ENCODE peak calls at places on chromosomes 12 and 14, in four cellular contexts. O is HepG2, A is WTC11, F is K562. P is an unnamed sample.

GRCh38 chr12:116731801-116732200 is 6.1 kb downstream of the SPRING1 start:
- DNase-seq in F (no peak), A (no peak), O (no peak), P (no peak)

GRCh38 chr12:124457287-124458219 is 109.9 kb downstream of the NCOR2 start:
- DNase-seq in F (no peak), O (no peak), A (no peak), P (no peak)

GRCh38 chr12:66804555-66804954 is 125.7 kb upstream of the GRIP1 start:
- DNase-seq in A (no peak), O (no peak), F (no peak), P (peak; percentile 27)

GRCh38 chr12:76266797-76267196 is 81.4 kb downstream of the BBS10 start:
- DNase-seq in O (no peak), F (no peak), A (no peak), P (no peak)

GRCh38 chr12:131102493-131102931 is 148.8 kb downstream of the ADGRD1 start:
- DNase-seq in O (no peak), A (no peak), F (no peak), P (no peak)

GRCh38 chr12:5581616-5582367 is 149.9 kb downstream of the NTF3 start:
- DNase-seq in O (no peak), A (no peak), F (no peak), P (no peak)

GRCh38 chr12:132454949-132455418 is 35.0 kb upstream of the FBRSL1 start:
- DNase-seq in A (no peak), F (no peak), O (no peak), P (no peak)

GRCh38 chr12:119154435-119154818 is 24.3 kb upstream of the HSPB8 start:
- DNase-seq in O (no peak), A (peak; percentile 97), F (peak; percentile 74), P (peak; percentile 58)

GRCh38 chr14:104136472-104137296 is 1.7 kb upstream of the KIF26A start:
- DNase-seq in A (peak; percentile 28), O (no peak), F (no peak), P (no peak)

GRCh38 chr12:6946033-6946919 is 2.5 kb downstream of the C12orf57 start:
- DNase-seq in F (peak; percentile 81), A (peak; percentile 95), O (peak; percentile 96), P (no peak)

GRCh38 chr12:88623777-88624548 is 43.7 kb upstream of the KITLG start:
- DNase-seq in O (no peak), F (no peak), A (no peak), P (no peak)

GRCh38 chr14:100902792-100903191 is 730 bp downstream of the RTL1 start:
- DNase-seq in O (peak; percentile 21), A (peak; percentile 10), F (no peak), P (no peak)

GRCh38 chr12:75579552-75579951 is 68.1 kb upstream of the KRR1 start:
- DNase-seq in F (no peak), A (no peak), O (no peak), P (no peak)

GRCh38 chr14:24818054-24818822 is 184.2 kb upstream of the GZMB start:
- DNase-seq in A (no peak), O (peak; percentile 99), F (no peak), P (peak; percentile 12)

GRCh38 chr12:65823481-65824313 is 586 bp upstream of the HMGA2 start:
- DNase-seq in F (no peak), O (peak; percentile 76), A (peak; percentile 73), P (peak; percentile 59)

GRCh38 chr14:35533357-35534129 is 421 bp upstream of the INSM2 start:
- DNase-seq in O (peak; percentile 70), F (peak; percentile 66), A (peak; percentile 98), P (peak; percentile 84)

DNA sequence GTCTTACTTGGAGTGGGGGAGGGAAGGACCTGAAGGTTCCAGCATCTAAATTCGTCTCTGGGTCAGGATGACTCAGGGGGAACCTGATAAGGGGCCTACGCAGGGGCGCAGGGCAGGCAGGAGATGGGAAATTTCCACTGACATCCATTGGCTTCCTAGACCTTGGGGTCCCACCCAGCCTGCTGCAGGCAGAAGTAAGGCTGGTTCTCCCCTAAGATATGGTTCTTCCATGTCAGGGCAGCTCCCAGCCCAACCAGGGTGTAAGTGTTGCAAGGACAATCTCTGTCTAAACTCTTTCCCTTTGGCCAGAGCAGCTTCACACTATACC is 2.1 kb upstream of the NDRG2 start:
- DNase-seq in A (no peak), F (peak; percentile 79), O (no peak), P (no peak)
- TF ChIP-seq ELF4 in A (no peak), F (no peak), O (no peak), P (no peak)

GRCh38 chr12:57552692-57553321 is 3.0 kb downstream of the KIF5A start:
- DNase-seq in A (no peak), F (peak; percentile 74), O (no peak), P (no peak)
- TF ChIP-seq ELF4 in A (no peak), F (no peak), O (no peak), P (no peak)

GRCh38 chr14:70416717-70417349 is at the start of gene SYNJ2BP:
- DNase-seq in A (peak; percentile 75), F (peak; percentile 18), O (peak; percentile 76), P (peak; percentile 84)

GRCh38 chr14:70415788-70416187 is 1.1 kb downstream of the SYNJ2BP start:
- DNase-seq in F (no peak), O (no peak), A (no peak), P (no peak)

DNA sequence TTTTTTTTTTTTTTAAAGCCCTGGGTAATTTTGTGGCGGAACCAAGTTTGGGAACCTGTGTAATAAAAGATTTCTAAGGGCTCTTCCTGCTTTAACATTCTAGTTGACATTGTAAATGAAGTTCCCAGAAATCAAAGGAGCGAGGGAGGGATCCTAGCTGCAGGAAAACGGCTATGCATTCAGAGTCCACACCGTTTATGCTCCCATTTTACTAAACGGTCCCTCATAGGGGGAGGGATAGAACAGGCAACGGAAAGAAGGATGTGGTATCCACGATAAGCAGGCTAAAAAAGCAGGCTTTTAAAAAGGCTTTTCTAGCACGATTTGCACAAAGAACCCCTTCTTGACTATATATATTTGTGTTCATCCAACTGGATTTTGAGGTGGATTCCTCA is 571 bp downstream of the SYNJ2BP start:
- DNase-seq in A (no peak), F (no peak), O (no peak), P (peak; percentile 17)
- TF ChIP-seq ELF4 in A (no peak), F (no peak), O (no peak), P (no peak)

GRCh38 chr12:3523728-3524127 is 32.7 kb downstream of the PRMT8 start:
- DNase-seq in F (no peak), O (peak; percentile 11), A (no peak), P (no peak)
- TF ChIP-seq ELF4 in F (no peak), O (no peak), A (no peak), P (no peak)

DNA sequence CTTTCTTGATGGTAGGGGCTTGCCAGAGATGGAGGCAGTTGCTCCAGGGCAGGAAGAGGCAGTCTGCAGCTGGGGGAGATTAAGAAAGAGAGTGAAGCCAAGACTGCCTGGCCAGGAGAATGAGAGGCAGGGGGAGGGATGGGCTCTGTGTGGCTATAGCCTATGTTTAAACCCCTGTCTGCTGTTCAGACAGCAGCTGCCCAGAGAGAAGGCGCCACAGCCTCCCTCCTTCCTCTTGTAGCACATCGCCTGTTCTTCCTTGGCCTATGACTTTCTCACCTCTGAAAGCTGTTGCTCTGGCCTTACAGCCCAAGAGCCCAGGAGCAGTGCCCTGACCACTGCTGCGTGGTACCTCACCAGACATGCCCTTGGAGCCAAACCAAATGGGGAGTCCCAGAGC is 61.7 kb downstream of the EMP1 start:
- DNase-seq in A (no peak), O (no peak), F (no peak), P (no peak)
- TF ChIP-seq ELF4 in A (no peak), O (no peak), F (no peak), P (no peak)

GRCh38 chr12:111033281-111034147 is 113.1 kb upstream of the MYL2 start:
- DNase-seq in O (no peak), F (no peak), A (peak; percentile 77), P (peak; percentile 60)

GRCh38 chr12:111037047-111037446 is 116.7 kb upstream of the MYL2 start:
- DNase-seq in A (no peak), F (no peak), O (no peak), P (no peak)

GRCh38 chr12:111034148-111034910 is 114.0 kb upstream of the MYL2 start:
- DNase-seq in F (no peak), O (no peak), A (peak; percentile 61), P (peak; percentile 41)

GRCh38 chr12:111034911-111035577 is 114.7 kb upstream of the MYL2 start:
- DNase-seq in F (no peak), A (peak; percentile 66), O (no peak), P (peak; percentile 52)

GRCh38 chr12:111035578-111036301 is 115.4 kb upstream of the MYL2 start:
- DNase-seq in A (peak; percentile 47), O (no peak), F (no peak), P (no peak)
- TF ChIP-seq ELF4 in A (no peak), O (no peak), F (no peak), P (no peak)

DNA sequence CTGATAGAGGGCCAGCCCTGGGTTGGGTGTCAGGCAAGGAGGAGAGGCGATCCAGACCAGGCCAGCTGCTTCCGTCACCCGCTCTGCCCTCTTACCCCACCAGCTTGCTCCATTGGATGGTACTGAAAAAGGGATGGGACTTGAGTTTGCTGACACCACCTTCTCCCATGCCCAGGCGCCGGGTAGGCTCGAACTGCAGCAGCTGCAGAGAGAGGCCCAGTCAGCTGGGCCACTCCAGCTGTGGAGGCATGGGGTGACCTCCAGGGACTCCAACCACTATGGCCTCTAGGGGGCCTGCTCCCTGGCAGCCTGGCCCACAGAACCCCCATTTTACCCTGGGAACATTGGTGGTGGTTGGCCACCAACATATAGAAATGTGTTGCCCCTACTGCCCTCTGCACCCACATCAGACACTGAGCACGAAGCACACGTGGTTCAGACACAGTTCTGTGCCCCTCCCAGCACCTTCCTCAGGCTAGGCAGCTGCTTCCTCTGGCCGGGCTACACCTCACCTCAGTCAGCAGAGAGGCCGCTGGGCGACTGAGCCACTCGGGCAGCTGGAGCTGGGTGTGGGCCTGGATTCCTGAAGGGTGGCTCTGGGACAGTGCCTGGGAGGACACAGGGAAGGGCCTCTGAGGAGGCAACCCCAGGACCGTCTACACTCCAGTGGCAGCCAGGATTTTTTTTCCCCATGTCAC is 16.0 kb downstream of the RPS6KL1 start:
- DNase-seq in F (no peak), A (no peak), O (no peak), P (no peak)
- TF ChIP-seq ELF4 in F (no peak), A (no peak), O (no peak), P (no peak)

DNA sequence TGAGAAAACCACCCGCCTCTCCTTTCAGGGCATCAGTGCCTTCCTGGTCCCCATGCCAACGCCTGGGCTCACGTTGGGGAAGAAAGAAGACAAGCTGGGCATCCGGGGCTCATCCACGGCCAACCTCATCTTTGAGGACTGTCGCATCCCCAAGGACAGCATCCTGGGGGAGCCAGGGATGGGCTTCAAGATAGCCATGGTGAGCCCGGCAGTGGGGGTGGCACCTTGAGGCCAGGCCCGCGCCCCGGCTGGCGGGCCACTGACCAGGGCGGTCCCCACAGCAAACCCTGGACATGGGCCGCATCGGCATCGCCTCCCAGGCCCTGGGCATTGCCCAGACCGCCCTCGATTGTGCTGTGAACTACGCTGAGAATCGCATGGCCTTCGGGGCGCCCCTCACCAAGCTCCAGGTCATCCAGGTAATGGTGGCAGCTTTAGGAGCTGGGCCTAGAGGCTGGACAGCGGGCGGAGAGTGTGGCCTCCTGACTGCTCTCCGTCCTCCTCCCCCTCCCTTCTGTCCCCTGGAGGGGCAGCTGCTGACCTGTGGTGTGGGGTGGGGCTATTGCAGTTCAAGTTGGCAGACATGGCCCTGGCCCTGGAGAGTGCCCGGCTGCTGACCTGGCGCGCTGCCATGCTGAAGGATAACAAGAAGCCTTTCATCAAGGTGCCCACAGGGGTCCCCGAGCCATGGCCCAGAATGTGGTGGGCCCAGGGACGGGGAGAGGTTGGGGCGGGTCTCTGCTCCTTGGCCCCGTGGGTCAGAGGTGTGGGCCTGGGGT is 12.8 kb downstream of the ACADS start:
- DNase-seq in F (no peak), A (no peak), O (no peak), P (no peak)
- TF ChIP-seq ELF4 in F (no peak), A (no peak), O (no peak), P (no peak)

GRCh38 chr14:52360831-52361230 is 46.7 kb downstream of the PTGER2 start:
- DNase-seq in A (no peak), F (no peak), O (no peak), P (no peak)
- TF ChIP-seq ELF4 in A (no peak), F (no peak), O (no peak), P (no peak)